ENCODE peak calls at places on chromosomes 13 and 19, in nine cellular contexts. One of them, this sample, is unnamed.

GRCh38 chr19:49064768-49065611 is at the start of gene NTF4:
- DNase-seq in nephron progenitor cell: peak; percentile 87
- DNase-seq in fibroblast of pulmonary artery: peak; percentile 21
- DNase-seq in astrocyte: no peak
- DNase-seq in mesothelial cell of epicardium: peak; percentile 65
- DNase-seq in thyroid gland: peak; percentile 58
- DNase-seq in pancreas: peak; percentile 75
- DNase-seq in neural progenitor cell: peak; percentile 88
- DNase-seq in fibroblast of lung: peak; percentile 41
- DNase-seq in this sample: no peak

GRCh38 chr13:93635687-93636086 is 409.1 kb downstream of the GPC6 start:
- DNase-seq in nephron progenitor cell: no peak
- DNase-seq in fibroblast of pulmonary artery: peak; percentile 41
- DNase-seq in astrocyte: peak; percentile 57
- DNase-seq in mesothelial cell of epicardium: no peak
- DNase-seq in thyroid gland: no peak
- DNase-seq in pancreas: no peak
- DNase-seq in neural progenitor cell: no peak
- DNase-seq in fibroblast of lung: peak; percentile 67
- DNase-seq in this sample: no peak

GRCh38 chr19:56748443-56748842 is 76.9 kb upstream of the ZNF835 start:
- DNase-seq in nephron progenitor cell: no peak
- DNase-seq in fibroblast of pulmonary artery: peak; percentile 7
- DNase-seq in astrocyte: no peak
- DNase-seq in mesothelial cell of epicardium: no peak
- DNase-seq in thyroid gland: peak; percentile 14
- DNase-seq in pancreas: no peak
- DNase-seq in neural progenitor cell: no peak
- DNase-seq in fibroblast of lung: no peak
- DNase-seq in this sample: no peak

GRCh38 chr19:36547001-36547732 is 19.1 kb upstream of the ZNF260 start:
- DNase-seq in nephron progenitor cell: no peak
- DNase-seq in fibroblast of pulmonary artery: peak; percentile 21
- DNase-seq in astrocyte: peak; percentile 12
- DNase-seq in mesothelial cell of epicardium: no peak
- DNase-seq in thyroid gland: no peak
- DNase-seq in pancreas: no peak
- DNase-seq in neural progenitor cell: no peak
- DNase-seq in fibroblast of lung: peak; percentile 16
- DNase-seq in this sample: no peak

GRCh38 chr13:83881917-83882625 is at the start of gene SLITRK1:
- DNase-seq in nephron progenitor cell: peak; percentile 98
- DNase-seq in fibroblast of pulmonary artery: peak; percentile 79
- DNase-seq in astrocyte: peak; percentile 60
- DNase-seq in mesothelial cell of epicardium: peak; percentile 63
- DNase-seq in thyroid gland: peak; percentile 28
- DNase-seq in pancreas: peak; percentile 93
- DNase-seq in neural progenitor cell: peak; percentile 94
- DNase-seq in fibroblast of lung: peak; percentile 74
- DNase-seq in this sample: no peak

GRCh38 chr19:28003543-28003942 is 1209.4 kb downstream of the UQCRFS1 start:
- DNase-seq in nephron progenitor cell: no peak
- DNase-seq in fibroblast of pulmonary artery: no peak
- DNase-seq in astrocyte: no peak
- DNase-seq in mesothelial cell of epicardium: no peak
- DNase-seq in thyroid gland: no peak
- DNase-seq in pancreas: no peak
- DNase-seq in neural progenitor cell: no peak
- DNase-seq in fibroblast of lung: no peak
- DNase-seq in this sample: no peak

GRCh38 chr19:16397791-16398529 is 73.3 kb downstream of the KLF2 start:
- DNase-seq in nephron progenitor cell: no peak
- DNase-seq in fibroblast of pulmonary artery: no peak
- DNase-seq in astrocyte: peak; percentile 47
- DNase-seq in mesothelial cell of epicardium: no peak
- DNase-seq in thyroid gland: peak; percentile 41
- DNase-seq in pancreas: no peak
- DNase-seq in neural progenitor cell: no peak
- DNase-seq in fibroblast of lung: peak; percentile 63
- DNase-seq in this sample: no peak

GRCh38 chr13:39250440-39250839 is 212.2 kb downstream of the NHLRC3 start:
- DNase-seq in nephron progenitor cell: no peak
- DNase-seq in fibroblast of pulmonary artery: no peak
- DNase-seq in astrocyte: no peak
- DNase-seq in mesothelial cell of epicardium: no peak
- DNase-seq in thyroid gland: no peak
- DNase-seq in pancreas: no peak
- DNase-seq in neural progenitor cell: no peak
- DNase-seq in fibroblast of lung: no peak
- DNase-seq in this sample: no peak

GRCh38 chr13:21673592-21674270 is 2.9 kb downstream of the FGF9 start:
- DNase-seq in nephron progenitor cell: peak; percentile 71
- DNase-seq in fibroblast of pulmonary artery: peak; percentile 29
- DNase-seq in astrocyte: no peak
- DNase-seq in mesothelial cell of epicardium: no peak
- DNase-seq in thyroid gland: peak; percentile 52
- DNase-seq in pancreas: peak; percentile 84
- DNase-seq in neural progenitor cell: peak; percentile 87
- DNase-seq in fibroblast of lung: peak; percentile 41
- DNase-seq in this sample: peak; percentile 58

GRCh38 chr13:42615691-42616090 is 41.7 kb downstream of the TNFSF11 start:
- DNase-seq in nephron progenitor cell: no peak
- DNase-seq in fibroblast of pulmonary artery: peak; percentile 19
- DNase-seq in astrocyte: no peak
- DNase-seq in mesothelial cell of epicardium: no peak
- DNase-seq in thyroid gland: no peak
- DNase-seq in pancreas: no peak
- DNase-seq in neural progenitor cell: no peak
- DNase-seq in fibroblast of lung: peak; percentile 2
- DNase-seq in this sample: no peak

GRCh38 chr13:48533207-48533499 is 273 bp upstream of the RCBTB2 start:
- DNase-seq in nephron progenitor cell: no peak
- DNase-seq in fibroblast of pulmonary artery: no peak
- DNase-seq in astrocyte: no peak
- DNase-seq in mesothelial cell of epicardium: no peak
- DNase-seq in thyroid gland: no peak
- DNase-seq in pancreas: no peak
- DNase-seq in neural progenitor cell: no peak
- DNase-seq in fibroblast of lung: no peak
- DNase-seq in this sample: no peak

GRCh38 chr19:36417752-36418286 is 625 bp downstream of the ZFP82 start:
- DNase-seq in nephron progenitor cell: peak; percentile 2
- DNase-seq in fibroblast of pulmonary artery: no peak
- DNase-seq in astrocyte: no peak
- DNase-seq in mesothelial cell of epicardium: no peak
- DNase-seq in thyroid gland: peak; percentile 3
- DNase-seq in pancreas: no peak
- DNase-seq in neural progenitor cell: peak; percentile 63
- DNase-seq in fibroblast of lung: no peak
- DNase-seq in this sample: no peak

GRCh38 chr13:81773263-81773662 is 1432.3 kb upstream of the SPRY2 start:
- DNase-seq in nephron progenitor cell: no peak
- DNase-seq in fibroblast of pulmonary artery: no peak
- DNase-seq in astrocyte: no peak
- DNase-seq in mesothelial cell of epicardium: no peak
- DNase-seq in thyroid gland: no peak
- DNase-seq in pancreas: no peak
- DNase-seq in neural progenitor cell: no peak
- DNase-seq in fibroblast of lung: no peak
- DNase-seq in this sample: no peak

GRCh38 chr13:41696163-41697003 is 239.0 kb downstream of the RGCC start:
- DNase-seq in nephron progenitor cell: no peak
- DNase-seq in fibroblast of pulmonary artery: peak; percentile 76
- DNase-seq in astrocyte: peak; percentile 99
- DNase-seq in mesothelial cell of epicardium: no peak
- DNase-seq in thyroid gland: no peak
- DNase-seq in pancreas: no peak
- DNase-seq in neural progenitor cell: no peak
- DNase-seq in fibroblast of lung: peak; percentile 99
- DNase-seq in this sample: no peak

GRCh38 chr13:67299072-67299635 is 69.0 kb upstream of the PCDH9 start:
- DNase-seq in nephron progenitor cell: no peak
- DNase-seq in fibroblast of pulmonary artery: peak; percentile 94
- DNase-seq in astrocyte: peak; percentile 95
- DNase-seq in mesothelial cell of epicardium: no peak
- DNase-seq in thyroid gland: no peak
- DNase-seq in pancreas: no peak
- DNase-seq in neural progenitor cell: no peak
- DNase-seq in fibroblast of lung: peak; percentile 96
- DNase-seq in this sample: no peak

GRCh38 chr13:35771898-35772297 is 295.4 kb upstream of the MAB21L1 start:
- DNase-seq in nephron progenitor cell: no peak
- DNase-seq in fibroblast of pulmonary artery: peak; percentile 64
- DNase-seq in astrocyte: peak; percentile 96
- DNase-seq in mesothelial cell of epicardium: no peak
- DNase-seq in thyroid gland: no peak
- DNase-seq in pancreas: no peak
- DNase-seq in neural progenitor cell: peak; percentile 39
- DNase-seq in fibroblast of lung: peak; percentile 96
- DNase-seq in this sample: no peak

GRCh38 chr19:40862333-40862732 is 12.1 kb upstream of the CYP2A6 start:
- DNase-seq in nephron progenitor cell: no peak
- DNase-seq in fibroblast of pulmonary artery: no peak
- DNase-seq in astrocyte: no peak
- DNase-seq in mesothelial cell of epicardium: no peak
- DNase-seq in thyroid gland: no peak
- DNase-seq in pancreas: no peak
- DNase-seq in neural progenitor cell: no peak
- DNase-seq in fibroblast of lung: no peak
- DNase-seq in this sample: no peak

DNA sequence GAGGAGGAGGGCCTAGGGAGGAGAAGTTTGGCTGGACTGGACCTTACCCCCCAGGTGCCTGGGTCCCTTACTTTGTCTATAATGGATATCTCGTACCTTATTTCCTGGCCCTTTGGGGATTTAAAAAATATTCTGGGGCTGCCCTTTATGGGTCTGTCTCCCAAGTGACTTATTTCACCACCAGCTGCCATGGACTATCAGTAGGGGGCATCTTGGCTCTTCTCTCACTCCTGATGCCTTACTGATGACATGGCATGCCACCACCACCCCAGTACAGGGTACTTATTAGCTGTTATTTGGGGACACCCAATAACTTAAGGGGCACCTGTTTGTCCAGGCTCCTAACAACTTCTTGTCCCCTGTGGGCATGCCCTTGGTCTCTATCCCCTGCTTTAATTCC is 38.0 kb downstream of the NFIX start:
- DNase-seq in nephron progenitor cell: no peak
- DNase-seq in fibroblast of pulmonary artery: no peak
- DNase-seq in astrocyte: no peak
- DNase-seq in mesothelial cell of epicardium: no peak
- DNase-seq in thyroid gland: no peak
- DNase-seq in pancreas: no peak
- DNase-seq in neural progenitor cell: no peak
- DNase-seq in fibroblast of lung: no peak
- DNase-seq in this sample: no peak
- TF ChIP-seq CTCF in nephron progenitor cell: no peak
- TF ChIP-seq CTCF in fibroblast of pulmonary artery: peak; percentile 19
- TF ChIP-seq CTCF in astrocyte: no peak
- TF ChIP-seq CTCF in mesothelial cell of epicardium: no peak
- TF ChIP-seq CTCF in thyroid gland: no peak
- TF ChIP-seq CTCF in pancreas: no peak
- TF ChIP-seq CTCF in neural progenitor cell: peak; percentile 7
- TF ChIP-seq CTCF in fibroblast of lung: peak; percentile 24
- TF ChIP-seq CTCF in this sample: no peak

DNA sequence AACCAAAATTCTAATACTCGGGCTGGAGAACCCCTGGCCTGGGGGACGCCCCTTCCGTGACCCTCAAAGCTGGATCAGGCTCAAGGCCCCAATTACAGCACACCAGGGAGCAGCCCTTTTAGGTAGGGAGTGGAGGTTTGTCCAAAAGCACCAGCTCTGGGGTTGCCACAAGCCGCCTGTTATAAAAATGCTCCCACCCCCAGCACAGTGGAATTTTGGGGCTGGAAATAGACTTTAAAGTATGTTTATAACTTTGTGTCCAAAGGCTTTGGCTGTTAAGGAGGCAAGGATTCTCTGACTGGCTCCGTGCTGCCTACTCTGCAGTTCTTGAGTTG is 564 bp upstream of the GMIP start:
- DNase-seq in nephron progenitor cell: no peak
- DNase-seq in fibroblast of pulmonary artery: no peak
- DNase-seq in astrocyte: no peak
- DNase-seq in mesothelial cell of epicardium: no peak
- DNase-seq in thyroid gland: no peak
- DNase-seq in pancreas: no peak
- DNase-seq in neural progenitor cell: no peak
- DNase-seq in fibroblast of lung: no peak
- DNase-seq in this sample: no peak
- TF ChIP-seq CTCF in nephron progenitor cell: no peak
- TF ChIP-seq CTCF in fibroblast of pulmonary artery: no peak
- TF ChIP-seq CTCF in astrocyte: no peak
- TF ChIP-seq CTCF in mesothelial cell of epicardium: peak; percentile 30
- TF ChIP-seq CTCF in thyroid gland: no peak
- TF ChIP-seq CTCF in pancreas: no peak
- TF ChIP-seq CTCF in neural progenitor cell: no peak
- TF ChIP-seq CTCF in fibroblast of lung: no peak
- TF ChIP-seq CTCF in this sample: peak; percentile 34

GRCh38 chr19:51926784-51927741 is at the start of gene ZNF613:
- DNase-seq in nephron progenitor cell: peak; percentile 76
- DNase-seq in fibroblast of pulmonary artery: peak; percentile 98
- DNase-seq in astrocyte: peak; percentile 94
- DNase-seq in mesothelial cell of epicardium: peak; percentile 54
- DNase-seq in thyroid gland: peak; percentile 91
- DNase-seq in pancreas: peak; percentile 87
- DNase-seq in neural progenitor cell: peak; percentile 92
- DNase-seq in fibroblast of lung: peak; percentile 95
- DNase-seq in this sample: peak; percentile 71
- TF ChIP-seq CTCF in nephron progenitor cell: no peak
- TF ChIP-seq CTCF in fibroblast of pulmonary artery: peak; percentile 21
- TF ChIP-seq CTCF in astrocyte: no peak
- TF ChIP-seq CTCF in mesothelial cell of epicardium: no peak
- TF ChIP-seq CTCF in thyroid gland: no peak
- TF ChIP-seq CTCF in pancreas: no peak
- TF ChIP-seq CTCF in neural progenitor cell: peak; percentile 47
- TF ChIP-seq CTCF in fibroblast of lung: peak; percentile 23
- TF ChIP-seq CTCF in this sample: no peak

DNA sequence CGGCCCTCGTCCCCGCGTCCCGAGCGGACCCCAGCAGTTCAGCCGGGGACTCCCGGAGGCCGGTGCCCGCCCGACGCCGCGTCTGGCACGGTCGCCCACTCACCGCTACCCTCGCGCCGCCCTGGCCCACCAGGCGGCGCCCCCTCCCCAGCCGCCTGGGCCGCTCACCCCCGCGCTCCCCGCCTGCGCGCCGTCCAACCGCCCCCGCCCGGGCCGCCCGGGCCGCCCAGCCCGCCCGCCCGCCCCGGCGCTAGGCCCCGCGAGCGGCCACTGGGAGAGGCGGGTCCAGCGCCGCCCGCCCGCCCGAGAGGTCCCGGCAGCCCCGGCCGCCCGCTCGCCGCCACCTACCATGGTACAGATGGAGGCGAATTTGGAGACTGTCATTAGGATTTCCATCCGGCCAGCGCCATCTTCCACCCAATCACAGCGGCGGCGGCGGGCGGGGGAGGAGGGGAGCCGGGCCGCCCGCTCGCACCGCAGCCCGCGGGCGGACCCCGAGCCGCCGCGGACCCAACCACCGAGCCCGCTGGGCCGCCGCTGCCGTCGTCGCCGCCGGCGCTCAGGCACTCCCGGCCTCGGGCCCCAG is at the start of gene USP12:
- DNase-seq in nephron progenitor cell: peak; percentile 77
- DNase-seq in fibroblast of pulmonary artery: no peak
- DNase-seq in astrocyte: no peak
- DNase-seq in mesothelial cell of epicardium: peak; percentile 59
- DNase-seq in thyroid gland: no peak
- DNase-seq in pancreas: no peak
- DNase-seq in neural progenitor cell: no peak
- DNase-seq in fibroblast of lung: peak; percentile 24
- DNase-seq in this sample: peak; percentile 57
- TF ChIP-seq CTCF in nephron progenitor cell: no peak
- TF ChIP-seq CTCF in fibroblast of pulmonary artery: no peak
- TF ChIP-seq CTCF in astrocyte: no peak
- TF ChIP-seq CTCF in mesothelial cell of epicardium: no peak
- TF ChIP-seq CTCF in thyroid gland: no peak
- TF ChIP-seq CTCF in pancreas: no peak
- TF ChIP-seq CTCF in neural progenitor cell: peak; percentile 38
- TF ChIP-seq CTCF in fibroblast of lung: no peak
- TF ChIP-seq CTCF in this sample: no peak

This sample was measured in activated B cell treated with CpG ODN at 0.5 μM for 24 hours.